ENCODE peak calls at places on chromosomes 7 and 10, in ten cellular contexts. P, R, C, V, M, T, G, F, H and N are unnamed samples.

GRCh38 chr7:152520861-152521302 is 85.1 kb upstream of the KMT2C start:
- DNase-seq in M (no peak), T (no peak), V (no peak), R (no peak), C (no peak), H (no peak), G (no peak), P (no peak), F (peak; percentile 23), N (no peak)

GRCh38 chr7:144032985-144033384 is 15.8 kb upstream of the OR2A5 start:
- DNase-seq in M (no peak), V (no peak), C (no peak), T (no peak), G (no peak), P (no peak), H (no peak), F (no peak), R (no peak), N (no peak)

GRCh38 chr7:75966209-75966961 is 28.0 kb downstream of the TMEM120A start:
- DNase-seq in C (peak; percentile 56), F (peak; percentile 97), P (peak; percentile 58), R (peak; percentile 59), H (no peak), V (no peak), G (peak; percentile 83), M (no peak), T (no peak), N (no peak)

GRCh38 chr10:118721005-118721876 is 33.5 kb downstream of the CACUL1 start:
- DNase-seq in F (peak; percentile 70), V (no peak), T (peak; percentile 33), P (peak; percentile 40), M (peak; percentile 54), R (no peak), G (no peak), C (no peak), H (no peak), N (peak; percentile 80)

GRCh38 chr7:88090233-88090632 is 129.6 kb downstream of the SRI start:
- DNase-seq in F (no peak), M (no peak), G (no peak), R (no peak), P (no peak), C (no peak), T (no peak), V (no peak), H (no peak), N (no peak)

GRCh38 chr10:63421591-63421990 is 44.2 kb downstream of the JMJD1C start:
- DNase-seq in R (no peak), C (no peak), T (no peak), V (no peak), F (no peak), H (no peak), P (no peak), G (no peak), M (no peak), N (peak; percentile 68)

GRCh38 chr7:105664816-105665525 is 83.7 kb upstream of the EFCAB10 start:
- DNase-seq in R (no peak), G (no peak), F (no peak), H (no peak), V (no peak), M (no peak), C (no peak), P (peak; percentile 29), T (no peak), N (no peak)

GRCh38 chr7:100191775-100192174 is 14.1 kb downstream of the STAG3 start:
- DNase-seq in M (peak; percentile 40), G (no peak), R (no peak), V (no peak), C (no peak), F (peak; percentile 30), H (no peak), T (no peak), P (no peak), N (no peak)

GRCh38 chr7:135510603-135511183 is 791 bp upstream of the CNOT4 start:
- DNase-seq in V (no peak), F (peak; percentile 44), H (no peak), M (peak; percentile 31), G (no peak), T (no peak), C (no peak), P (no peak), R (no peak), N (no peak)

GRCh38 chr7:14582010-14582409 is 320.5 kb downstream of the DGKB start:
- DNase-seq in C (no peak), P (no peak), H (no peak), F (no peak), T (no peak), M (no peak), G (no peak), R (no peak), V (no peak), N (no peak)

GRCh38 chr7:107982918-107983389 is 20.0 kb downstream of the LAMB1 start:
- DNase-seq in M (peak; percentile 8), H (no peak), T (no peak), G (no peak), R (no peak), P (peak; percentile 84), C (no peak), F (peak; percentile 56), V (no peak), N (no peak)

GRCh38 chr7:16891338-16891737 is 9.6 kb upstream of the AGR3 start:
- DNase-seq in V (no peak), P (peak; percentile 30), G (no peak), M (peak; percentile 68), H (no peak), F (peak; percentile 67), T (no peak), R (no peak), C (peak; percentile 33), N (no peak)

GRCh38 chr7:152120776-152121175 is 95.3 kb downstream of the GALNT11 start:
- DNase-seq in P (no peak), G (no peak), R (no peak), V (no peak), C (no peak), F (no peak), M (no peak), H (no peak), T (no peak), N (no peak)

GRCh38 chr10:77801474-77802238 is 124.9 kb downstream of the DLG5 start:
- DNase-seq in H (peak; percentile 9), P (peak; percentile 24), R (peak; percentile 33), M (peak; percentile 85), F (peak; percentile 61), C (no peak), V (no peak), G (no peak), T (peak; percentile 1), N (no peak)